ENCODE peak calls at places on chromosomes 2 and 18, in six cellular contexts. J, Z, B, N, L and D are unnamed samples.

GRCh38 chr2:42190191-42190590 is 21.0 kb downstream of the EML4 start:
- DNase-seq in J (no peak), Z (no peak), B (no peak), N (no peak), L (no peak), D (no peak)

GRCh38 chr2:100959225-100959880 is 42.7 kb upstream of the RPL31 start:
- DNase-seq in J (no peak), Z (no peak), B (no peak), N (peak), L (no peak), D (no peak)

GRCh38 chr2:201644001-201644400 is 698 bp upstream of the TMEM237 start:
- DNase-seq in J (no peak), Z (peak), B (no peak), N (peak), L (peak), D (no peak)

GRCh38 chr2:156657809-156658208 is 221.6 kb downstream of the GPD2 start:
- DNase-seq in J (no peak), Z (no peak), B (no peak), N (no peak), L (peak), D (no peak)

GRCh38 chr2:14960686-14961324 is 328.3 kb downstream of the LRATD1 start:
- DNase-seq in J (no peak), Z (peak), B (no peak), N (no peak), L (no peak), D (no peak)

GRCh38 chr2:39265315-39265714 is 21.5 kb upstream of the CDKL4 start:
- DNase-seq in J (no peak), Z (no peak), B (no peak), N (no peak), L (no peak), D (no peak)

GRCh38 chr18:44973282-44973681 is 292.6 kb downstream of the SETBP1 start:
- DNase-seq in J (no peak), Z (peak), B (no peak), N (no peak), L (peak), D (no peak)

GRCh38 chr2:68282814-68283812 is 30.8 kb upstream of the PPP3R1 start:
- DNase-seq in J (no peak), Z (peak), B (no peak), N (peak), L (peak), D (no peak)

GRCh38 chr18:22883189-22883588 is 49.9 kb upstream of the RBBP8 start:
- DNase-seq in J (no peak), Z (no peak), B (no peak), N (no peak), L (no peak), D (no peak)

GRCh38 chr2:1740714-1741584 is 3.4 kb downstream of the PXDN start:
- DNase-seq in J (no peak), Z (no peak), B (peak), N (no peak), L (no peak), D (no peak)

GRCh38 chr2:186256540-186256939 is 229.5 kb upstream of the ZC3H15 start:
- DNase-seq in J (peak), Z (peak), B (no peak), N (peak), L (peak), D (no peak)

GRCh38 chr2:130824492-130825061 is 12.1 kb upstream of the ARHGEF4 start:
- DNase-seq in J (no peak), Z (peak), B (peak), N (peak), L (peak), D (no peak)

GRCh38 chr18:78133729-78134128 is 845.9 kb upstream of the SALL3 start:
- DNase-seq in J (no peak), Z (no peak), B (no peak), N (no peak), L (no peak), D (no peak)

GRCh38 chr18:48975817-48976649 is 25.3 kb upstream of the SMAD7 start:
- DNase-seq in J (peak), Z (peak), B (peak), N (peak), L (peak), D (no peak)

GRCh38 chr2:96325884-96326255 is 753 bp downstream of the ITPRIPL1 start:
- DNase-seq in J (no peak), Z (no peak), B (no peak), N (no peak), L (no peak), D (no peak)

GRCh38 chr2:189336276-189336975 is 104.8 kb upstream of the WDR75 start:
- DNase-seq in J (no peak), Z (no peak), B (no peak), N (peak), L (peak), D (no peak)

GRCh38 chr2:209875270-209875669 is 103.6 kb downstream of the UNC80 start:
- DNase-seq in J (no peak), Z (no peak), B (no peak), N (no peak), L (no peak), D (no peak)

GRCh38 chr18:13611616-13612110 is 114.7 kb downstream of the FAM210A start:
- DNase-seq in J (peak), Z (peak), B (no peak), N (peak), L (peak), D (peak)

GRCh38 chr2:25371253-25372241 is 29.8 kb upstream of the DNMT3A start:
- DNase-seq in J (no peak), Z (peak), B (no peak), N (no peak), L (no peak), D (peak)

GRCh38 chr2:171675810-171676345 is 11.4 kb upstream of the DYNC1I2 start:
- DNase-seq in J (peak), Z (peak), B (no peak), N (no peak), L (no peak), D (no peak)

GRCh38 chr2:204407209-204408070 is 137.8 kb upstream of the PARD3B start:
- DNase-seq in J (no peak), Z (peak), B (no peak), N (peak), L (no peak), D (no peak)

GRCh38 chr18:62832282-62832681 is 116.9 kb downstream of the PHLPP1 start:
- DNase-seq in J (no peak), Z (peak), B (no peak), N (no peak), L (no peak), D (no peak)

GRCh38 chr18:54254265-54254758 is 15.0 kb upstream of the POLI start:
- DNase-seq in J (no peak), Z (no peak), B (no peak), N (peak), L (peak), D (no peak)

GRCh38 chr2:62478093-62478580 is 27.9 kb downstream of the TMEM17 start:
- DNase-seq in J (no peak), Z (peak), B (no peak), N (peak), L (peak), D (no peak)

GRCh38 chr2:128777091-128778045 is 458.7 kb upstream of the HS6ST1 start:
- DNase-seq in J (no peak), Z (no peak), B (peak), N (no peak), L (no peak), D (peak)

GRCh38 chr2:217995741-217996141 is 7.1 kb downstream of the TNS1 start:
- DNase-seq in J (no peak), Z (no peak), B (no peak), N (no peak), L (no peak), D (no peak)

GRCh38 chr2:143259368-143259958 is 130.2 kb downstream of the ARHGAP15 start:
- DNase-seq in J (peak), Z (peak), B (peak), N (peak), L (peak), D (peak)

GRCh38 chr18:60017371-60017770 is 117.6 kb downstream of the PMAIP1 start:
- DNase-seq in J (no peak), Z (no peak), B (no peak), N (no peak), L (no peak), D (no peak)

GRCh38 chr2:33488178-33488690 is 11.8 kb downstream of the RASGRP3 start:
- DNase-seq in J (no peak), Z (no peak), B (no peak), N (no peak), L (no peak), D (no peak)

GRCh38 chr2:207840101-207840500 is 70.4 kb upstream of the FZD5 start:
- DNase-seq in J (no peak), Z (no peak), B (no peak), N (no peak), L (no peak), D (no peak)
- H3K18ac ChIP-seq in J (no peak), Z (no peak), B (no peak), N (no peak), L (no peak), D (no peak)

GRCh38 chr18:24014062-24014985 is at the start of gene TTC39C:
- DNase-seq in J (peak), Z (peak), B (peak), N (peak), L (peak), D (peak)
- H3K18ac ChIP-seq in J (peak), Z (peak), B (peak), N (peak), L (peak), D (peak)

DNA sequence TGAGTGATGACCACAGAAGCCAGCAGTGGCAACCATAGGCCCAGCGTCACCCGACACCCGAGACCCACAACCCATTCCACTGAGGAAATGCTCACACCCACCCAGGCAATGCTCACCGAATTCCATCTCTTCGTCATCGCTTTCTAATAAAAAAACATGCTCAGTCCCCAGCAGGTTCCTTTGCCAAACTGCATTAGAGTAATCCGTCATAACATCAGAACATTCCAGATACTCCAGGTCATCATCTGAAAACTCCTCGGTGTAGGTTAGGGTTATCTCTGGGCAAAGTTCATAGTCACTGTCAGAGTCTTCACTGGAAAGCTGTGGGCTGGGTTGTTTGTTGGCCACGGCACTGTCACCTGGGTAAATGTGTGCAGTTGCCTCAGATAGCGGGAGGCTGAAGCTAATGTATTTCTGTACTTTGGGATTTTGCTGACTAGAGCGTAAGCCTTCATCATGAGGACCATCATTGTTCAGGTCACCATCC is 49.3 kb downstream of the ALPK2 start:
- DNase-seq in J (no peak), Z (peak), B (no peak), N (peak), L (no peak), D (no peak)
- H3K18ac ChIP-seq in J (peak), Z (peak), B (no peak), N (peak), L (no peak), D (peak)

GRCh38 chr2:30412392-30413321 is 34.4 kb upstream of the LCLAT1 start:
- DNase-seq in J (no peak), Z (no peak), B (no peak), N (peak), L (peak), D (no peak)
- H3K18ac ChIP-seq in J (no peak), Z (no peak), B (no peak), N (peak), L (peak), D (no peak)

GRCh38 chr2:67272195-67272594 is 124.9 kb upstream of the ETAA1 start:
- DNase-seq in J (no peak), Z (no peak), B (no peak), N (peak), L (no peak), D (no peak)
- H3K18ac ChIP-seq in J (no peak), Z (no peak), B (no peak), N (peak), L (no peak), D (no peak)

DNA sequence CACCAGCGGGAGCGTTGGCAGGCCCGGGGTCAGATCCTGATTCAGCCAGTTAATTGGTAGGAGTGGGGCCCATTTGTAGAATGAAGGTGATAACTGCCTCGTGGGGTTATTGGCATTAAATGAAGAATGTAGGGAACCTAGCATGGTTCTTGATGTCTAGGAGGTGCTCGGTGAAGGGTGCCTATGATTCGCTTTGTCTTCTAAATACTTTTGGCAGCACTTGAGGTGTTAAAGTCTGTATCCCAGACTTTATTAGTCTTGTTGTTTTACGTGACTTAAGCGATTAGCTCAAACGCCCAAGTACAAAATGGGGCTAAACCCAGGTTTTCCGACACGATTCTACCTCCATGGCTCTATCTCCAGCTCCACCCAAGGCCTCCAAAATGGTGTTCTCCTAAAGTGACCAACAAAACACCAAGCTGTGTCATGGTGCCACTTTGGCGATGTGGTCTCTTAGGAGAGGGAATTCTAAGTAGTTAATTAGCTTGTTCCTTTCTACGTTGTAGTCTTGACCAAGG is 980 bp upstream of the PPP4R1 start:
- DNase-seq in J (peak), Z (peak), B (no peak), N (no peak), L (no peak), D (no peak)
- H3K18ac ChIP-seq in J (peak), Z (peak), B (peak), N (peak), L (peak), D (peak)